ENCODE peak calls at places on chromosomes 4 and X, in seven cellular contexts. One of them, this sample, is unnamed.

GRCh38 chrX:1281511-1281910 is 12.9 kb downstream of the CSF2RA start:
- DNase-seq in SK-N-SH: no peak
- DNase-seq in stomach: no peak
- DNase-seq in H1: no peak
- DNase-seq in sigmoid colon: no peak
- DNase-seq in upper lobe of left lung: no peak
- DNase-seq in suprapubic skin: no peak
- DNase-seq in this sample: no peak

GRCh38 chr4:77453911-77454310 is 151.7 kb upstream of the CXCL13 start:
- DNase-seq in SK-N-SH: no peak
- DNase-seq in stomach: no peak
- DNase-seq in H1: no peak
- DNase-seq in sigmoid colon: no peak
- DNase-seq in upper lobe of left lung: no peak
- DNase-seq in suprapubic skin: no peak
- DNase-seq in this sample: no peak

GRCh38 chr4:6541789-6542188 is 33.2 kb upstream of the MAN2B2 start:
- DNase-seq in SK-N-SH: no peak
- DNase-seq in stomach: no peak
- DNase-seq in H1: no peak
- DNase-seq in sigmoid colon: no peak
- DNase-seq in upper lobe of left lung: no peak
- DNase-seq in suprapubic skin: no peak
- DNase-seq in this sample: no peak

GRCh38 chrX:81489987-81490386 is 288.1 kb downstream of the SH3BGRL start:
- DNase-seq in SK-N-SH: no peak
- DNase-seq in stomach: no peak
- DNase-seq in H1: no peak
- DNase-seq in sigmoid colon: no peak
- DNase-seq in upper lobe of left lung: no peak
- DNase-seq in suprapubic skin: no peak
- DNase-seq in this sample: no peak

GRCh38 chr4:129328176-129328575 is 232.2 kb downstream of the C4orf33 start:
- DNase-seq in SK-N-SH: no peak
- DNase-seq in stomach: no peak
- DNase-seq in H1: no peak
- DNase-seq in sigmoid colon: no peak
- DNase-seq in upper lobe of left lung: no peak
- DNase-seq in suprapubic skin: no peak
- DNase-seq in this sample: no peak

GRCh38 chr4:81335221-81335912 is 120.3 kb upstream of the PRKG2 start:
- DNase-seq in SK-N-SH: no peak
- DNase-seq in stomach: no peak
- DNase-seq in H1: no peak
- DNase-seq in sigmoid colon: no peak
- DNase-seq in upper lobe of left lung: no peak
- DNase-seq in suprapubic skin: no peak
- DNase-seq in this sample: no peak

GRCh38 chrX:77900688-77901087 is 1.4 kb downstream of the COX7B start:
- DNase-seq in SK-N-SH: no peak
- DNase-seq in stomach: no peak
- DNase-seq in H1: no peak
- DNase-seq in sigmoid colon: no peak
- DNase-seq in upper lobe of left lung: no peak
- DNase-seq in suprapubic skin: no peak
- DNase-seq in this sample: no peak

GRCh38 chr4:101349346-101350064 is 2.2 kb upstream of the PPP3CA start:
- DNase-seq in SK-N-SH: peak; percentile 36
- DNase-seq in stomach: peak; percentile 80
- DNase-seq in H1: no peak
- DNase-seq in sigmoid colon: peak; percentile 81
- DNase-seq in upper lobe of left lung: no peak
- DNase-seq in suprapubic skin: no peak
- DNase-seq in this sample: peak; percentile 51

GRCh38 chr4:156598138-156598681 is 373.4 kb downstream of the PDGFC start:
- DNase-seq in SK-N-SH: no peak
- DNase-seq in stomach: no peak
- DNase-seq in H1: no peak
- DNase-seq in sigmoid colon: no peak
- DNase-seq in upper lobe of left lung: no peak
- DNase-seq in suprapubic skin: no peak
- DNase-seq in this sample: no peak

GRCh38 chr4:113935190-113935589 is 44.3 kb downstream of the ARSJ start:
- DNase-seq in SK-N-SH: no peak
- DNase-seq in stomach: no peak
- DNase-seq in H1: no peak
- DNase-seq in sigmoid colon: no peak
- DNase-seq in upper lobe of left lung: no peak
- DNase-seq in suprapubic skin: no peak
- DNase-seq in this sample: no peak

GRCh38 chr4:78596111-78596742 is 44.7 kb downstream of the ANXA3 start:
- DNase-seq in SK-N-SH: no peak
- DNase-seq in stomach: peak; percentile 41
- DNase-seq in H1: no peak
- DNase-seq in sigmoid colon: no peak
- DNase-seq in upper lobe of left lung: no peak
- DNase-seq in suprapubic skin: no peak
- DNase-seq in this sample: peak; percentile 43

GRCh38 chr4:129364747-129365452 is 268.9 kb downstream of the C4orf33 start:
- DNase-seq in SK-N-SH: no peak
- DNase-seq in stomach: no peak
- DNase-seq in H1: no peak
- DNase-seq in sigmoid colon: no peak
- DNase-seq in upper lobe of left lung: no peak
- DNase-seq in suprapubic skin: no peak
- DNase-seq in this sample: no peak

GRCh38 chrX:111779582-111779981 is 96.4 kb upstream of the TRPC5OS start:
- DNase-seq in SK-N-SH: no peak
- DNase-seq in stomach: no peak
- DNase-seq in H1: no peak
- DNase-seq in sigmoid colon: no peak
- DNase-seq in upper lobe of left lung: no peak
- DNase-seq in suprapubic skin: no peak
- DNase-seq in this sample: no peak

GRCh38 chr4:93646225-93646930 is 182.2 kb upstream of the ATOH1 start:
- DNase-seq in SK-N-SH: no peak
- DNase-seq in stomach: no peak
- DNase-seq in H1: no peak
- DNase-seq in sigmoid colon: no peak
- DNase-seq in upper lobe of left lung: no peak
- DNase-seq in suprapubic skin: no peak
- DNase-seq in this sample: no peak

GRCh38 chr4:156476359-156476758 is 495.2 kb downstream of the PDGFC start:
- DNase-seq in SK-N-SH: peak; percentile 4
- DNase-seq in stomach: no peak
- DNase-seq in H1: no peak
- DNase-seq in sigmoid colon: no peak
- DNase-seq in upper lobe of left lung: no peak
- DNase-seq in suprapubic skin: no peak
- DNase-seq in this sample: no peak

GRCh38 chr4:133263082-133263481 is 114.0 kb downstream of the PCDH10 start:
- DNase-seq in SK-N-SH: no peak
- DNase-seq in stomach: no peak
- DNase-seq in H1: no peak
- DNase-seq in sigmoid colon: no peak
- DNase-seq in upper lobe of left lung: no peak
- DNase-seq in suprapubic skin: no peak
- DNase-seq in this sample: no peak

GRCh38 chr4:84177831-84178230 is 321.3 kb downstream of the NKX6-1 start:
- DNase-seq in SK-N-SH: no peak
- DNase-seq in stomach: no peak
- DNase-seq in H1: no peak
- DNase-seq in sigmoid colon: no peak
- DNase-seq in upper lobe of left lung: no peak
- DNase-seq in suprapubic skin: no peak
- DNase-seq in this sample: no peak

GRCh38 chr4:119020158-119020557 is 115.5 kb upstream of the MYOZ2 start:
- DNase-seq in SK-N-SH: no peak
- DNase-seq in stomach: no peak
- DNase-seq in H1: no peak
- DNase-seq in sigmoid colon: no peak
- DNase-seq in upper lobe of left lung: no peak
- DNase-seq in suprapubic skin: no peak
- DNase-seq in this sample: no peak

GRCh38 chr4:119011607-119011988 is 122.9 kb downstream of the SYNPO2 start:
- DNase-seq in SK-N-SH: no peak
- DNase-seq in stomach: no peak
- DNase-seq in H1: no peak
- DNase-seq in sigmoid colon: no peak
- DNase-seq in upper lobe of left lung: no peak
- DNase-seq in suprapubic skin: no peak
- DNase-seq in this sample: no peak

GRCh38 chr4:119017634-119018033 is 118.0 kb upstream of the MYOZ2 start:
- DNase-seq in SK-N-SH: no peak
- DNase-seq in stomach: no peak
- DNase-seq in H1: no peak
- DNase-seq in sigmoid colon: no peak
- DNase-seq in upper lobe of left lung: no peak
- DNase-seq in suprapubic skin: no peak
- DNase-seq in this sample: no peak

GRCh38 chr4:119014658-119015057 is 121.0 kb upstream of the MYOZ2 start:
- DNase-seq in SK-N-SH: no peak
- DNase-seq in stomach: no peak
- DNase-seq in H1: no peak
- DNase-seq in sigmoid colon: no peak
- DNase-seq in upper lobe of left lung: no peak
- DNase-seq in suprapubic skin: no peak
- DNase-seq in this sample: no peak

DNA sequence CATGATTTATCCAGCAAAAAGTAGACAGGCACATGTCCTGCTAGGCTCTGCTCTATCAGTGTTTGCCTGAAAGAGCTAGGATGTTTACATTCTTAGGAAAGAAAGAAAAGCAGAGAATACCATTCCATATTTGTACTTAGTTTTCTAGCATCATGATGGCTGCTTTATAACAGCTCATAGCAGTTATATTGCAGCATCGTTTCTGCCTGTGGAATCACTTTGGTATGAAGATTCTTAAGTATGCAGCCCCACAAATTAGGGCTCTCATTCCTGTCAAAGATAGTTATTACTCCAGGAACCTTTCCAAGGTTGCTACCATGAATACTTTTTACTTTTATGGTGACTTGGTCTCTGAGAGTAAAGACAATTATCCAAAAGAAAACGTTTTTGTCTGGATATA is 119.0 kb upstream of the MYOZ2 start:
- DNase-seq in SK-N-SH: no peak
- DNase-seq in stomach: no peak
- DNase-seq in H1: no peak
- DNase-seq in sigmoid colon: no peak
- DNase-seq in upper lobe of left lung: no peak
- DNase-seq in suprapubic skin: no peak
- DNase-seq in this sample: no peak
- TF ChIP-seq POLR2AphosphoS5 in SK-N-SH: no peak
- TF ChIP-seq POLR2AphosphoS5 in stomach: peak; percentile 89
- TF ChIP-seq POLR2AphosphoS5 in H1: no peak
- TF ChIP-seq POLR2AphosphoS5 in sigmoid colon: peak; percentile 90
- TF ChIP-seq POLR2AphosphoS5 in upper lobe of left lung: no peak
- TF ChIP-seq POLR2AphosphoS5 in suprapubic skin: no peak
- TF ChIP-seq POLR2AphosphoS5 in this sample: peak; percentile 86

GRCh38 chr4:144670776-144671175 is 24.8 kb downstream of the HHIP start:
- DNase-seq in SK-N-SH: no peak
- DNase-seq in stomach: no peak
- DNase-seq in H1: no peak
- DNase-seq in sigmoid colon: no peak
- DNase-seq in upper lobe of left lung: no peak
- DNase-seq in suprapubic skin: no peak
- DNase-seq in this sample: no peak
- TF ChIP-seq EP300 in SK-N-SH: no peak
- TF ChIP-seq EP300 in stomach: no peak
- TF ChIP-seq EP300 in H1: no peak
- TF ChIP-seq EP300 in sigmoid colon: no peak
- TF ChIP-seq EP300 in upper lobe of left lung: no peak
- TF ChIP-seq EP300 in suprapubic skin: no peak
- TF ChIP-seq EP300 in this sample: no peak

DNA sequence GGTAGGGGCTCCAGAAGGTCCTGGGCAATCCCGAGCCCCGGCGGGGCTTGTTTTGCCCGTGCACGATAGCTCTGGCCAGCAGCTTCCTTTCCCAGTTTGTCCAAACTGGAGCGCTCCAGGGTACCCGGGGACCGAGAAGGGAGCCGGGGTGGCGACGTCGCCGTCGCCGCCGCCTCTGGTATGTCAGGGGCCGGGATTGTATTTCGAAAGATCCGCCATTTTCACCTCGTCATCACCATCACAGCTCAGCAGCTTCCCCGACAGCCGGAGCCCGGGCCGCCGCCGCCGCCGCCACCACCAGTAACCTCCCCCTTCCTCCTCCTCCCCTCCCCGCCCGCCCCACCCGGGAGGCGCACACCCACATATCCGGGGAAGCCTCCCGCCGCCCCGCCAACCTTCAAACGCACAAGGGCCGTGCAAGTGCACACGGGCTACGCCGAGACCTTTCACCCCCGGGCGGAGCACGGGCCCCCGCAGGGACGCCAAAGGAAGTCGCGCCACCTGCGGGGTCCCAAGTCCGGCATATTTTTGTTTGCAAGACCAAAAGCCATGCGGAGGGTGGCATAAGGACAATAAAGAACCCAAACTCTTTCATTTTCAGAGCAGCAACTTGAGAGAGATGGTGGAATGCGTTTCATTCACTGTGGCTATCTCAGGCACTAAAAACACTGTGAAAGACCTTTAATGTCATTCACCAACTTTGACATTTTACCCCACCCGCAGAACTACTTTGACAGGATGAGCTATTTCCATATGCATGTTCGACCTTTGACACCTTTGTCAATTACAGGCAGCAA is at the start of gene LIN54:
- DNase-seq in SK-N-SH: peak; percentile 88
- DNase-seq in stomach: peak; percentile 79
- DNase-seq in H1: peak; percentile 75
- DNase-seq in sigmoid colon: peak; percentile 92
- DNase-seq in upper lobe of left lung: peak; percentile 97
- DNase-seq in suprapubic skin: peak; percentile 94
- DNase-seq in this sample: peak; percentile 88
- TF ChIP-seq POLR2AphosphoS5 in SK-N-SH: no peak
- TF ChIP-seq POLR2AphosphoS5 in stomach: no peak
- TF ChIP-seq POLR2AphosphoS5 in H1: no peak
- TF ChIP-seq POLR2AphosphoS5 in sigmoid colon: peak; percentile 30
- TF ChIP-seq POLR2AphosphoS5 in upper lobe of left lung: peak; percentile 14
- TF ChIP-seq POLR2AphosphoS5 in suprapubic skin: no peak
- TF ChIP-seq POLR2AphosphoS5 in this sample: peak; percentile 27

GRCh38 chr4:3286335-3287175 is 6.3 kb upstream of the RGS12 start:
- DNase-seq in SK-N-SH: no peak
- DNase-seq in stomach: peak; percentile 22
- DNase-seq in H1: peak; percentile 47
- DNase-seq in sigmoid colon: no peak
- DNase-seq in upper lobe of left lung: no peak
- DNase-seq in suprapubic skin: peak; percentile 64
- DNase-seq in this sample: no peak

GRCh38 chr4:3287271-3287971 is 5.4 kb upstream of the RGS12 start:
- DNase-seq in SK-N-SH: no peak
- DNase-seq in stomach: peak; percentile 20
- DNase-seq in H1: peak; percentile 30
- DNase-seq in sigmoid colon: no peak
- DNase-seq in upper lobe of left lung: no peak
- DNase-seq in suprapubic skin: peak; percentile 62
- DNase-seq in this sample: no peak

GRCh38 chr4:3284734-3285557 is 7.9 kb upstream of the RGS12 start:
- DNase-seq in SK-N-SH: no peak
- DNase-seq in stomach: peak; percentile 21
- DNase-seq in H1: peak; percentile 44
- DNase-seq in sigmoid colon: no peak
- DNase-seq in upper lobe of left lung: no peak
- DNase-seq in suprapubic skin: peak; percentile 73
- DNase-seq in this sample: no peak

GRCh38 chr4:3283916-3284315 is 8.9 kb upstream of the RGS12 start:
- DNase-seq in SK-N-SH: no peak
- DNase-seq in stomach: peak; percentile 17
- DNase-seq in H1: no peak
- DNase-seq in sigmoid colon: no peak
- DNase-seq in upper lobe of left lung: no peak
- DNase-seq in suprapubic skin: peak; percentile 67
- DNase-seq in this sample: no peak

GRCh38 chr4:3285558-3286334 is 7.1 kb upstream of the RGS12 start:
- DNase-seq in SK-N-SH: peak; percentile 18
- DNase-seq in stomach: peak; percentile 32
- DNase-seq in H1: peak; percentile 46
- DNase-seq in sigmoid colon: no peak
- DNase-seq in upper lobe of left lung: peak; percentile 74
- DNase-seq in suprapubic skin: peak; percentile 80
- DNase-seq in this sample: peak; percentile 59
- TF ChIP-seq EP300 in SK-N-SH: no peak
- TF ChIP-seq EP300 in stomach: no peak
- TF ChIP-seq EP300 in H1: no peak
- TF ChIP-seq EP300 in sigmoid colon: no peak
- TF ChIP-seq EP300 in upper lobe of left lung: no peak
- TF ChIP-seq EP300 in suprapubic skin: no peak
- TF ChIP-seq EP300 in this sample: no peak

This sample was measured in transverse colon.